ENCODE peak calls at places on chromosome 18, in five cellular contexts. I is thoracic aorta, S is mesenchymal stem cell, R is heart left ventricle, A is GM23248. O is an unnamed sample.
A peak's percentile ranks its signal among the peaks of the same experiment; 100 is the strongest.

GRCh38 chr18:41703744-41704530 is 251.1 kb upstream of the PIK3C3 start:
- DNase-seq in S (peak; percentile 63), R (no peak), A (peak; percentile 6), I (no peak), O (no peak)

GRCh38 chr18:27185025-27185763 is at the start of gene CHST9:
- DNase-seq in R (no peak), S (no peak), A (no peak), I (no peak), O (no peak)

GRCh38 chr18:54880706-54881105 is 52.4 kb downstream of the RAB27B start:
- DNase-seq in R (no peak), A (peak; percentile 71), S (peak; percentile 96), I (no peak), O (no peak)

GRCh38 chr18:45449761-45450227 is 165.5 kb upstream of the SLC14A2 start:
- DNase-seq in I (no peak), A (peak; percentile 64), R (peak; percentile 26), S (no peak), O (no peak)

GRCh38 chr18:74994502-74995403 is 214.2 kb downstream of the PTGR3 start:
- DNase-seq in A (peak; percentile 28), R (no peak), S (peak; percentile 54), I (no peak), O (no peak)

GRCh38 chr18:64244571-64244970 is 95.7 kb upstream of the LINC00305 start:
- DNase-seq in R (no peak), S (no peak), A (no peak), I (no peak), O (no peak)

GRCh38 chr18:9850297-9850696 is 35.5 kb upstream of the TXNDC2 start:
- DNase-seq in R (no peak), S (no peak), I (no peak), A (no peak), O (no peak)

GRCh38 chr18:23355206-23355605 is 97.9 kb upstream of the RIOK3 start:
- DNase-seq in S (no peak), R (no peak), I (no peak), A (no peak), O (no peak)

GRCh38 chr18:12246849-12247808 is 7.0 kb upstream of the CIDEA start:
- DNase-seq in S (no peak), I (no peak), A (peak; percentile 15), R (no peak), O (no peak)

GRCh38 chr18:28574175-28574574 is 397.2 kb upstream of the CDH2 start:
- DNase-seq in R (no peak), S (no peak), I (no peak), A (no peak), O (no peak)

GRCh38 chr18:7383336-7383980 is 152.6 kb downstream of the LRRC30 start:
- DNase-seq in A (no peak), I (no peak), R (no peak), S (no peak), O (no peak)

GRCh38 chr18:52343731-52344340 is 3.8 kb downstream of the DCC start:
- DNase-seq in A (no peak), S (no peak), R (no peak), I (no peak), O (no peak)

GRCh38 chr18:48800877-48801727 is 149.7 kb downstream of the SMAD7 start:
- DNase-seq in I (no peak), R (peak; percentile 4), S (peak; percentile 37), A (peak; percentile 63), O (no peak)

GRCh38 chr18:54515149-54515548 is 75.9 kb upstream of the DYNAP start:
- DNase-seq in A (no peak), S (no peak), I (no peak), R (no peak), O (no peak)

GRCh38 chr18:45566025-45566740 is 49.1 kb upstream of the SLC14A2 start:
- DNase-seq in R (peak; percentile 14), A (peak; percentile 94), I (peak; percentile 15), S (peak; percentile 79), O (no peak)

GRCh38 chr18:61337527-61337926 is 4.3 kb downstream of the CDH20 start:
- DNase-seq in S (no peak), R (no peak), A (no peak), I (no peak), O (no peak)

GRCh38 chr18:24934231-24934932 is 417.6 kb downstream of the ZNF521 start:
- DNase-seq in A (no peak), S (no peak), R (no peak), I (no peak), O (no peak)

GRCh38 chr18:21167641-21168372 is 56.2 kb upstream of the ROCK1 start:
- DNase-seq in R (no peak), S (no peak), A (no peak), I (no peak), O (no peak)

GRCh38 chr18:75205760-75206109 is 3.2 kb downstream of the PTGR3 start:
- DNase-seq in R (no peak), S (no peak), I (no peak), A (no peak), O (no peak)

GRCh38 chr18:36078751-36079529 is 11.6 kb upstream of the RPRD1A start:
- DNase-seq in A (peak; percentile 49), R (no peak), S (peak; percentile 92), I (no peak), O (no peak)

GRCh38 chr18:54608008-54608642 is 17.1 kb downstream of the DYNAP start:
- DNase-seq in I (no peak), A (peak; percentile 19), R (no peak), S (peak; percentile 5), O (no peak)

GRCh38 chr18:43665239-43665788 is 388.0 kb upstream of the SYT4 start:
- DNase-seq in S (peak; percentile 88), A (peak; percentile 97), I (no peak), R (no peak), O (no peak)

GRCh38 chr18:7272268-7273049 is 41.6 kb downstream of the LRRC30 start:
- DNase-seq in S (peak; percentile 63), R (peak; percentile 71), A (peak; percentile 86), I (no peak), O (peak; percentile 72)

GRCh38 chr18:44135791-44136190 is 544.9 kb upstream of the SETBP1 start:
- DNase-seq in S (no peak), R (no peak), A (no peak), I (no peak), O (no peak)

GRCh38 chr18:4017479-4017878 is 437.6 kb downstream of the DLGAP1 start:
- DNase-seq in A (peak; percentile 20), S (peak; percentile 3), I (no peak), R (no peak), O (no peak)

GRCh38 chr18:23605941-23606340 is 19.6 kb upstream of the NPC1 start:
- DNase-seq in I (no peak), A (no peak), S (no peak), R (no peak), O (no peak)

GRCh38 chr18:62445386-62445917 is 77.4 kb upstream of the ZCCHC2 start:
- DNase-seq in R (no peak), I (no peak), A (peak; percentile 48), S (no peak), O (no peak)

GRCh38 chr18:46502444-46502843 is 154.6 kb downstream of the LOXHD1 start:
- DNase-seq in A (no peak), R (no peak), I (no peak), S (no peak), O (no peak)

GRCh38 chr18:53534695-53535094 is 689.8 kb downstream of the MBD2 start:
- DNase-seq in R (peak; percentile 6), S (no peak), A (peak; percentile 3), I (peak; percentile 2), O (no peak)

GRCh38 chr18:79786304-79786703 is 11.4 kb upstream of the KCNG2 start:
- DNase-seq in S (no peak), A (no peak), R (no peak), I (no peak), O (no peak)
- H3K27me3 ChIP-seq in S (peaks cover 44% of the 10 kb centered on the region), A (peaks cover 22% of the 10 kb centered on the region), R (peaks cover 79% of the 10 kb centered on the region), I (no peaks in the 10 kb centered on the region), O (peaks cover 17% of the 10 kb centered on the region)

GRCh38 chr18:902179-902718 is 2.4 kb upstream of the ADCYAP1 start:
- DNase-seq in A (peak; percentile 31), R (no peak), S (peak; percentile 27), I (no peak), O (no peak)
- H3K27me3 ChIP-seq in A (peaks cover 47% of the 10 kb centered on the region), R (peaks cover 79% of the 10 kb centered on the region), S (peaks cover 74% of the 10 kb centered on the region), I (peaks cover 22% of the 10 kb centered on the region), O (peaks cover 28% of the 10 kb centered on the region)

GRCh38 chr18:8424917-8425725 is 184.1 kb upstream of the RAB12 start:
- DNase-seq in S (peak; percentile 91), I (no peak), R (no peak), A (peak; percentile 95), O (no peak)

GRCh38 chr18:8423051-8423558 is 186.1 kb upstream of the RAB12 start:
- DNase-seq in S (peak; percentile 84), R (peak; percentile 13), I (no peak), A (peak; percentile 67), O (no peak)

GRCh38 chr18:8422391-8422790 is 186.8 kb upstream of the RAB12 start:
- DNase-seq in A (no peak), S (no peak), I (no peak), R (no peak), O (no peak)

GRCh38 chr18:8426401-8426800 is 182.8 kb upstream of the RAB12 start:
- DNase-seq in S (no peak), R (no peak), I (no peak), A (no peak), O (no peak)

DNA sequence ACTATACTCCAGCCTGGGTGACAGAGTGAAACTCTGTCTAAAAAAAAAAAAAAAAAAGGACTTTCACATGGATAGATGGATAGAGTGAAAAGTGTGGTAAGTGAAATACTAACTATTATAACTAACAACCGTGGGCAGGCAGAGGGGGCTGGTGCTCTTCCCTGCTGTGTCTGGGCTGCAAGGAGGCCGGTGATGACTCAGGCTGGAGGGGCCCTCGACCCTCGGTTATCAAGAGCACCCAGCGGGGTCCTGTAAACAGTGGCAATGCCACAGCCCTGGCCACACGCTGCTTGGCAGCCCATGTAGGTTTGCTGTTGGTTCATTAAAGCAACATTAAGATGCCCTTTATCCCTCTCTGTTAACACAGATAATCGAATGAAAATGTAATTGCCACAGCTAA is 184.8 kb upstream of the RAB12 start:
- DNase-seq in S (no peak), I (no peak), A (no peak), R (no peak), O (no peak)
- H3K27me3 ChIP-seq in S (no peaks in the 10 kb centered on the region), I (no peaks in the 10 kb centered on the region), A (no peaks in the 10 kb centered on the region), R (no peaks in the 10 kb centered on the region), O (no peaks in the 10 kb centered on the region)

GRCh38 chr18:37464287-37464686 is 101.3 kb downstream of the CELF4 start:
- DNase-seq in A (no peak), I (no peak), S (no peak), R (no peak), O (no peak)

GRCh38 chr18:37470986-37471385 is 94.6 kb downstream of the CELF4 start:
- DNase-seq in A (no peak), S (no peak), I (no peak), R (no peak), O (no peak)

GRCh38 chr18:37465922-37466321 is 99.7 kb downstream of the CELF4 start:
- DNase-seq in I (no peak), S (peak; percentile 27), A (no peak), R (no peak), O (no peak)

GRCh38 chr18:37471619-37472018 is 94.0 kb downstream of the CELF4 start:
- DNase-seq in R (no peak), A (no peak), I (no peak), S (no peak), O (no peak)

DNA sequence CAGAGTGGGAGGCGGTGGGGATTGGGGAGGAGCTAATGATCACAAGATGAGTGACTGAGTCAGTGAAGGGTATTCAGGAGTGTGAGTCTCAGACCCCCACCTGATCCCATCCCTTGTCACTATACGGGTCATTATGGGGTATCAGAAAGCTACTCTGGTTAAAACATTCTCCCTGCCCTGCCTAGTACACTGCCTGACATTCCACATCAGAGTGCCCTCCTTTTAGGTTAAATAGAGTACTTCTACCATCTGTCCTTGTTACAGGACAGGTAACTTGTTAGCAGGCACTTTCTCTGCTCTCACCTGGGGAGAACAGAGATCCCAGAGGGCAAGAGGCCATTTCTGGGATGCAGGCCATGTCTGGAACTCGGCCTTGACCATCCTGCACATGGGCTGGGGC is 98.6 kb downstream of the CELF4 start:
- DNase-seq in S (no peak), A (no peak), R (no peak), I (no peak), O (no peak)
- H3K27me3 ChIP-seq in S (peaks cover 39% of the 10 kb centered on the region), A (peaks cover 33% of the 10 kb centered on the region), R (peaks cover 22% of the 10 kb centered on the region), I (no peaks in the 10 kb centered on the region), O (no peaks in the 10 kb centered on the region)